ENCODE peak calls at places on chromosomes 3 and 15, in eight cellular contexts. L, A, G, F, N, H, E and S are unnamed samples.

GRCh38 chr3:33388374-33389100 is 51.7 kb downstream of the UBP1 start:
- DNase-seq in L (no peak), H (peak; percentile 71), A (no peak), E (no peak), N (no peak), F (no peak), G (no peak), S (peak; percentile 62)

GRCh38 chr3:127135241-127136023 is 57.5 kb upstream of the PRR23E start:
- DNase-seq in N (no peak), E (no peak), L (no peak), G (no peak), H (no peak), A (no peak), F (peak; percentile 39), S (peak; percentile 27)

GRCh38 chr3:32455609-32456428 is 46.8 kb downstream of the CMTM6 start:
- DNase-seq in F (no peak), E (no peak), H (no peak), L (no peak), A (no peak), G (no peak), N (no peak), S (no peak)

GRCh38 chr15:39856357-39856756 is 63.7 kb downstream of the GPR176 start:
- DNase-seq in N (no peak), G (no peak), H (no peak), A (no peak), L (no peak), F (no peak), E (no peak), S (no peak)

GRCh38 chr3:102906837-102907236 is 472.0 kb downstream of the ZPLD1 start:
- DNase-seq in H (no peak), N (no peak), L (no peak), F (no peak), G (no peak), A (no peak), E (no peak), S (no peak)

GRCh38 chr3:192915306-192915705 is 2.4 kb downstream of the MB21D2 start:
- DNase-seq in E (no peak), N (peak; percentile 13), L (no peak), H (peak; percentile 8), A (peak; percentile 40), F (peak; percentile 56), G (no peak), S (peak; percentile 75)

GRCh38 chr15:50973605-50974004 is 65.1 kb downstream of the AP4E1 start:
- DNase-seq in E (no peak), A (no peak), G (no peak), N (no peak), H (no peak), L (no peak), F (no peak), S (no peak)

GRCh38 chr3:134663646-134664456 is 13.0 kb upstream of the KY start:
- DNase-seq in A (no peak), N (no peak), H (no peak), G (no peak), E (no peak), L (no peak), F (no peak), S (peak; percentile 68)

GRCh38 chr3:184335291-184335660 is 2.1 kb upstream of the FAM131A start:
- DNase-seq in L (no peak), H (no peak), E (no peak), N (no peak), A (no peak), F (no peak), G (no peak), S (no peak)

GRCh38 chr3:153495422-153495821 is 333.4 kb downstream of the RAP2B start:
- DNase-seq in N (no peak), F (no peak), E (no peak), H (no peak), A (no peak), L (no peak), G (no peak), S (no peak)

GRCh38 chr3:158104346-158105020 is 1.7 kb downstream of the SHOX2 start:
- DNase-seq in L (no peak), A (no peak), G (no peak), H (no peak), E (no peak), F (no peak), N (no peak), S (peak; percentile 20)

GRCh38 chr3:5019411-5020261 is 40.4 kb downstream of the BHLHE40 start:
- DNase-seq in H (no peak), E (no peak), A (no peak), N (no peak), F (no peak), L (peak; percentile 10), G (no peak), S (no peak)

GRCh38 chr3:79086514-79086913 is 681.3 kb downstream of the ROBO1 start:
- DNase-seq in N (peak; percentile 38), E (peak; percentile 22), H (peak; percentile 37), F (peak; percentile 61), L (no peak), G (no peak), A (peak; percentile 92), S (peak; percentile 69)

GRCh38 chr15:41971893-41972340 is 440 bp downstream of the EHD4 start:
- DNase-seq in H (peak; percentile 47), G (no peak), N (peak; percentile 37), A (no peak), F (no peak), L (no peak), E (no peak), S (no peak)

GRCh38 chr3:98914210-98915080 is 12.9 kb upstream of the DCBLD2 start:
- DNase-seq in E (no peak), H (no peak), L (no peak), F (peak; percentile 61), N (no peak), A (no peak), G (no peak), S (no peak)

GRCh38 chr3:28933337-28933736 is 347.5 kb upstream of the RBMS3 start:
- DNase-seq in H (no peak), F (no peak), A (no peak), G (no peak), E (no peak), N (no peak), L (no peak), S (no peak)

GRCh38 chr15:85379403-85380131 is 836 bp upstream of the AKAP13 start:
- DNase-seq in A (no peak), L (no peak), F (no peak), G (no peak), E (no peak), H (peak; percentile 21), N (peak; percentile 14), S (peak; percentile 42)

GRCh38 chr3:129058441-129059194 is 2.0 kb upstream of the GP9 start:
- DNase-seq in F (no peak), A (no peak), G (no peak), N (no peak), H (no peak), L (no peak), E (no peak), S (no peak)

GRCh38 chr3:101454629-101455028 is 58.4 kb downstream of the SENP7 start:
- DNase-seq in F (no peak), N (no peak), E (no peak), A (no peak), L (no peak), H (no peak), G (no peak), S (no peak)

GRCh38 chr3:156604642-156605144 is 49.8 kb upstream of the SSR3 start:
- DNase-seq in G (no peak), E (no peak), H (no peak), F (no peak), L (no peak), A (no peak), N (no peak), S (no peak)

GRCh38 chr3:65039754-65040210 is 352.0 kb upstream of the ADAMTS9 start:
- DNase-seq in G (no peak), H (peak; percentile 91), E (no peak), A (no peak), L (no peak), F (peak; percentile 33), N (no peak), S (no peak)

GRCh38 chr15:85298366-85298765 is 82.0 kb upstream of the AKAP13 start:
- DNase-seq in H (no peak), G (no peak), N (no peak), L (no peak), F (no peak), E (no peak), A (no peak), S (no peak)

GRCh38 chr3:49563040-49563578 is 8.8 kb downstream of the BSN start:
- DNase-seq in H (no peak), E (no peak), N (no peak), L (no peak), F (no peak), G (no peak), A (no peak), S (no peak)

GRCh38 chr3:49092948-49093852 is 671 bp downstream of the QRICH1 start:
- DNase-seq in G (peak; percentile 72), L (peak; percentile 61), F (peak; percentile 92), E (peak; percentile 67), A (peak; percentile 66), N (peak; percentile 79), H (peak; percentile 86), S (peak; percentile 83)